ENCODE peak calls at places on chromosome 14, in seven cellular contexts. B is SK-N-SH, R is K562, A is HCT116, Z is GM12878, E is HepG2, K is H1. D is an unnamed sample.

GRCh38 chr14:100059433-100059781 is 5.8 kb upstream of the EVL start:
- DNase-seq in R (no peak), B (no peak), A (no peak), K (no peak), Z (no peak), E (no peak), D (no peak)

GRCh38 chr14:74459289-74459946 is 33.4 kb upstream of the SYNDIG1L start:
- DNase-seq in R (peak), K (peak), E (peak), A (no peak), B (peak), Z (no peak), D (no peak)

GRCh38 chr14:96938946-96939345 is 141.8 kb downstream of the VRK1 start:
- DNase-seq in R (peak), A (no peak), K (peak), E (no peak), B (no peak), Z (no peak), D (no peak)

GRCh38 chr14:51066576-51066975 is 28.3 kb downstream of the TRIM9 start:
- DNase-seq in B (no peak), Z (no peak), K (no peak), E (no peak), R (no peak), A (no peak), D (no peak)

GRCh38 chr14:100988956-100989355 is 85.4 kb upstream of the RTL1 start:
- DNase-seq in A (peak), K (no peak), R (no peak), B (no peak), E (no peak), Z (no peak), D (no peak)

GRCh38 chr14:74531467-74531866 is 37.9 kb downstream of the ISCA2 start:
- DNase-seq in E (peak), A (peak), Z (no peak), R (peak), K (peak), B (peak), D (no peak)

GRCh38 chr14:95313246-95313645 is 6.5 kb downstream of the CLMN start:
- DNase-seq in Z (no peak), B (no peak), K (no peak), R (no peak), A (no peak), E (no peak), D (no peak)

GRCh38 chr14:31902002-31902401 is 175.1 kb upstream of the ARHGAP5 start:
- DNase-seq in K (no peak), Z (no peak), R (peak), A (peak), B (no peak), E (peak), D (no peak)

GRCh38 chr14:56331815-56332214 is 213.6 kb downstream of the PELI2 start:
- DNase-seq in R (no peak), B (peak), Z (no peak), K (no peak), A (no peak), E (no peak), D (no peak)

GRCh38 chr14:36848213-36848612 is 186.6 kb downstream of the PAX9 start:
- DNase-seq in E (no peak), Z (no peak), K (no peak), B (no peak), A (no peak), R (no peak), D (no peak)

GRCh38 chr14:91284791-91285548 is 40.5 kb upstream of the GPR68 start:
- DNase-seq in K (no peak), Z (no peak), E (no peak), B (peak), A (no peak), R (no peak), D (no peak)

GRCh38 chr14:98984719-98985041 is 287.3 kb downstream of the BCL11B start:
- DNase-seq in K (no peak), R (peak), B (no peak), Z (no peak), A (no peak), E (no peak), D (no peak)

GRCh38 chr14:67285876-67286452 is 44.7 kb downstream of the PALS1 start:
- DNase-seq in R (no peak), K (no peak), Z (no peak), A (peak), B (peak), E (peak), D (no peak)

GRCh38 chr14:101131451-101131916 is 228.0 kb upstream of the RTL1 start:
- DNase-seq in A (no peak), E (no peak), R (no peak), B (peak), Z (no peak), K (peak), D (no peak)

GRCh38 chr14:105622329-105622955 is 96.1 kb downstream of the TMEM121 start:
- DNase-seq in R (no peak), Z (no peak), E (no peak), A (no peak), K (no peak), B (no peak), D (no peak)

GRCh38 chr14:30820674-30821073 is 53.7 kb upstream of the COCH start:
- DNase-seq in K (no peak), B (no peak), E (no peak), R (no peak), Z (no peak), A (no peak), D (no peak)

GRCh38 chr14:35898217-35898775 is 72.2 kb downstream of the BRMS1L start:
- DNase-seq in E (no peak), Z (no peak), K (no peak), R (no peak), B (no peak), A (no peak), D (no peak)

GRCh38 chr14:91027556-91027955 is 32.9 kb downstream of the RPS6KA5 start:
- DNase-seq in Z (no peak), A (no peak), K (no peak), R (no peak), B (no peak), E (no peak), D (no peak)

GRCh38 chr14:61568572-61569011 is 126.7 kb upstream of the HIF1A start:
- DNase-seq in Z (peak), A (no peak), E (no peak), K (peak), B (no peak), R (no peak), D (no peak)

GRCh38 chr14:96198430-96199133 is 6.1 kb upstream of the BDKRB2 start:
- DNase-seq in Z (no peak), B (no peak), A (no peak), K (no peak), R (no peak), E (no peak), D (no peak)

GRCh38 chr14:95523051-95523817 is 6.8 kb upstream of the SYNE3 start:
- DNase-seq in R (peak), K (no peak), E (peak), A (no peak), Z (no peak), B (no peak), D (no peak)

GRCh38 chr14:58805605-58806358 is 168.0 kb downstream of the DACT1 start:
- DNase-seq in A (no peak), K (no peak), E (no peak), Z (no peak), R (no peak), B (no peak), D (no peak)

GRCh38 chr14:29222671-29223268 is 456.2 kb downstream of the FOXG1 start:
- DNase-seq in Z (no peak), K (no peak), B (peak), E (peak), R (no peak), A (no peak), D (peak)

GRCh38 chr14:29940482-29940881 is 12.8 kb upstream of the PRKD1 start:
- DNase-seq in K (no peak), R (no peak), A (no peak), B (no peak), Z (no peak), E (no peak), D (no peak)

GRCh38 chr14:33287204-33287603 is 348.5 kb downstream of the NPAS3 start:
- DNase-seq in B (no peak), R (no peak), A (no peak), E (no peak), K (no peak), Z (no peak), D (no peak)

GRCh38 chr14:61610900-61611299 is 84.4 kb upstream of the HIF1A start:
- DNase-seq in Z (no peak), R (no peak), K (no peak), B (no peak), E (no peak), A (no peak), D (no peak)

GRCh38 chr14:93707475-93707874 is 80.8 kb downstream of the PRIMA1 start:
- DNase-seq in E (no peak), K (no peak), B (no peak), Z (no peak), A (no peak), R (no peak), D (no peak)

GRCh38 chr14:48725001-48725734 is 861.0 kb downstream of the RPS29 start:
- DNase-seq in K (no peak), R (no peak), A (no peak), B (no peak), E (no peak), Z (no peak), D (no peak)

GRCh38 chr14:100754020-100754419 is 27.3 kb downstream of the DLK1 start:
- DNase-seq in E (peak), K (no peak), A (no peak), B (no peak), Z (no peak), R (no peak), D (no peak)

GRCh38 chr14:80419339-80419738 is 208.0 kb upstream of the DIO2 start:
- DNase-seq in A (no peak), K (no peak), B (no peak), Z (no peak), E (no peak), R (no peak), D (no peak)

GRCh38 chr14:72155379-72155993 is 223.3 kb downstream of the RGS6 start:
- DNase-seq in E (no peak), A (no peak), Z (peak), K (no peak), R (no peak), B (no peak), D (no peak)

GRCh38 chr14:102055181-102055901 is 31.5 kb downstream of the HSP90AA1 start:
- DNase-seq in K (peak), B (no peak), A (no peak), R (no peak), E (peak), Z (no peak), D (no peak)

GRCh38 chr14:90140298-90140955 is 78.6 kb downstream of the KCNK13 start:
- DNase-seq in K (no peak), E (no peak), Z (no peak), A (no peak), R (no peak), B (no peak), D (no peak)

GRCh38 chr14:64732536-64733120 is 28.4 kb downstream of the PLEKHG3 start:
- DNase-seq in K (no peak), E (no peak), B (no peak), R (no peak), A (no peak), Z (no peak), D (no peak)

GRCh38 chr14:65173973-65174693 is 71.8 kb upstream of the MAX start:
- DNase-seq in K (peak), E (no peak), Z (no peak), A (no peak), B (no peak), R (no peak), D (no peak)

GRCh38 chr14:77337880-77338279 is 17.0 kb downstream of the GSTZ1 start:
- DNase-seq in R (no peak), Z (no peak), K (no peak), A (no peak), E (no peak), B (no peak), D (no peak)

GRCh38 chr14:54845616-54846015 is 57.0 kb downstream of the GCH1 start:
- DNase-seq in Z (no peak), B (no peak), E (no peak), A (no peak), R (no peak), K (no peak), D (no peak)

GRCh38 chr14:99318091-99318958 is 46.3 kb upstream of the BCL11B start:
- DNase-seq in R (no peak), E (peak), B (no peak), Z (no peak), K (peak), A (no peak), D (no peak)

GRCh38 chr14:66944872-66945271 is 244.4 kb upstream of the GARIN2 start:
- DNase-seq in B (no peak), K (no peak), R (no peak), A (peak), Z (no peak), E (peak), D (no peak)

GRCh38 chr14:106875503-106875902 is 1349.1 kb downstream of the TMEM121 start:
- DNase-seq in E (no peak), A (no peak), B (no peak), Z (no peak), R (no peak), K (no peak), D (no peak)

GRCh38 chr14:106877527-106877926 is 1351.1 kb downstream of the TMEM121 start:
- DNase-seq in B (no peak), E (no peak), R (no peak), Z (no peak), A (no peak), K (no peak), D (no peak)

GRCh38 chr14:106876711-106877110 is 1350.3 kb downstream of the TMEM121 start:
- DNase-seq in B (no peak), Z (no peak), K (no peak), A (no peak), E (no peak), R (no peak), D (no peak)

GRCh38 chr14:106883218-106883692 is 1356.9 kb downstream of the TMEM121 start:
- DNase-seq in Z (no peak), R (no peak), E (peak), A (no peak), K (peak), B (peak), D (no peak)

GRCh38 chr14:106879241-106879640 is 1352.9 kb downstream of the TMEM121 start:
- DNase-seq in R (peak), E (peak), A (peak), K (peak), B (peak), Z (no peak), D (no peak)
- TF ChIP-seq SIN3A in R (no peak), E (no peak), A (no peak), K (no peak), B (no peak), Z (no peak), D (no peak)

GRCh38 chr14:75847584-75847983 is 134.2 kb downstream of the TGFB3 start:
- DNase-seq in B (no peak), A (no peak), E (no peak), R (no peak), Z (no peak), K (no peak), D (no peak)
- TF ChIP-seq SIN3A in B (no peak), A (no peak), E (no peak), R (no peak), Z (no peak), K (no peak), D (no peak)

GRCh38 chr14:104110491-104111209 is 25.1 kb downstream of the ASPG start:
- DNase-seq in K (peak), R (no peak), A (no peak), E (no peak), B (peak), Z (no peak), D (no peak)
- TF ChIP-seq SIN3A in K (no peak), R (no peak), A (no peak), E (no peak), B (no peak), Z (no peak), D (no peak)

DNA sequence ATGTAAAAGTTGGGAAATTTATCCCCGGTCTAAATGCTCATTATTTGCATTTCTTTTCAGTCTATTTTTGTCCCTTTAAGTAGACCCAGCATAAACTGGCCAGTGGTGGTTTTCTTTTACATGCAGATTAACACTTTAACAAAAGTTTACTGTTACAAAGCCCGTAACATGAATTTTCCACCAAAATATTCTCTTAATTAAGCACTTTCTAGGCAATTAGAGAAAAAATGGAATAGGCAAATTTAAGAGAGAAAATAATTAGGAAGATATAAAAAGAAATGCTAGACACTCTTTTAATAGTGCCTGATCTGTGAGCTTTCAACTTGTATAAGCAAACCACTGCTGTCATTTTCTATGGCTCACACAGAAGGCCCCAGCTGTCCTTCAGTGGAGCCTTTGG is 898.9 kb upstream of the SEL1L start:
- DNase-seq in A (no peak), K (no peak), E (no peak), Z (no peak), B (no peak), R (no peak), D (no peak)
- TF ChIP-seq SIN3A in A (no peak), K (no peak), E (no peak), Z (no peak), B (no peak), R (no peak), D (no peak)

D was measured in Panc1.